ENCODE peak calls at places on chromosomes 16 and 17, in ten cellular contexts. One of them, this sample, is unnamed.

GRCh38 chr17:69828087-69828486 is 246.9 kb upstream of the KCNJ16 start:
- DNase-seq in tibial nerve: no peak
- DNase-seq in NCI-H524: no peak
- DNase-seq in T-helper 22 cell: no peak
- DNase-seq in neural progenitor cell: no peak
- DNase-seq in NCI-H1092: no peak
- DNase-seq in brain pericyte: no peak
- DNase-seq in activated CD4-positive, alpha-beta T cell treated with anti-CD3 and anti-CD28 coated beads, Interleukin-2, amount 50 U/mL, for 24 hours: no peak
- DNase-seq in psoas muscle: peak
- DNase-seq in HTR-8/SVneo: no peak
- DNase-seq in this sample: no peak

GRCh38 chr17:21028192-21028591 is 14.6 kb downstream of the USP22 start:
- DNase-seq in tibial nerve: no peak
- DNase-seq in NCI-H524: no peak
- DNase-seq in T-helper 22 cell: no peak
- DNase-seq in neural progenitor cell: no peak
- DNase-seq in NCI-H1092: no peak
- DNase-seq in brain pericyte: no peak
- DNase-seq in activated CD4-positive, alpha-beta T cell treated with anti-CD3 and anti-CD28 coated beads, Interleukin-2, amount 50 U/mL, for 24 hours: no peak
- DNase-seq in psoas muscle: no peak
- DNase-seq in HTR-8/SVneo: no peak
- DNase-seq in this sample: no peak

GRCh38 chr17:20026960-20027359 is 17.8 kb downstream of the SPECC1 start:
- DNase-seq in tibial nerve: no peak
- DNase-seq in NCI-H524: no peak
- DNase-seq in T-helper 22 cell: no peak
- DNase-seq in neural progenitor cell: no peak
- DNase-seq in NCI-H1092: no peak
- DNase-seq in brain pericyte: no peak
- DNase-seq in activated CD4-positive, alpha-beta T cell treated with anti-CD3 and anti-CD28 coated beads, Interleukin-2, amount 50 U/mL, for 24 hours: no peak
- DNase-seq in psoas muscle: no peak
- DNase-seq in HTR-8/SVneo: no peak
- DNase-seq in this sample: no peak

GRCh38 chr17:76053230-76054111 is 18.8 kb downstream of the SRP68 start:
- DNase-seq in tibial nerve: no peak
- DNase-seq in NCI-H524: no peak
- DNase-seq in T-helper 22 cell: no peak
- DNase-seq in neural progenitor cell: no peak
- DNase-seq in NCI-H1092: no peak
- DNase-seq in brain pericyte: no peak
- DNase-seq in activated CD4-positive, alpha-beta T cell treated with anti-CD3 and anti-CD28 coated beads, Interleukin-2, amount 50 U/mL, for 24 hours: no peak
- DNase-seq in psoas muscle: no peak
- DNase-seq in HTR-8/SVneo: peak
- DNase-seq in this sample: no peak

GRCh38 chr17:64319531-64319930 is 56.5 kb upstream of the TEX2 start:
- DNase-seq in tibial nerve: no peak
- DNase-seq in NCI-H524: no peak
- DNase-seq in T-helper 22 cell: no peak
- DNase-seq in neural progenitor cell: no peak
- DNase-seq in NCI-H1092: no peak
- DNase-seq in brain pericyte: no peak
- DNase-seq in activated CD4-positive, alpha-beta T cell treated with anti-CD3 and anti-CD28 coated beads, Interleukin-2, amount 50 U/mL, for 24 hours: no peak
- DNase-seq in psoas muscle: no peak
- DNase-seq in HTR-8/SVneo: no peak
- DNase-seq in this sample: no peak

GRCh38 chr17:77496831-77497577 is 356.2 kb downstream of the SEC14L1 start:
- DNase-seq in tibial nerve: no peak
- DNase-seq in NCI-H524: no peak
- DNase-seq in T-helper 22 cell: no peak
- DNase-seq in neural progenitor cell: no peak
- DNase-seq in NCI-H1092: no peak
- DNase-seq in brain pericyte: no peak
- DNase-seq in activated CD4-positive, alpha-beta T cell treated with anti-CD3 and anti-CD28 coated beads, Interleukin-2, amount 50 U/mL, for 24 hours: no peak
- DNase-seq in psoas muscle: peak
- DNase-seq in HTR-8/SVneo: no peak
- DNase-seq in this sample: no peak

GRCh38 chr16:8632675-8633182 is 11.2 kb downstream of the METTL22 start:
- DNase-seq in tibial nerve: peak
- DNase-seq in NCI-H524: no peak
- DNase-seq in T-helper 22 cell: no peak
- DNase-seq in neural progenitor cell: no peak
- DNase-seq in NCI-H1092: no peak
- DNase-seq in brain pericyte: no peak
- DNase-seq in activated CD4-positive, alpha-beta T cell treated with anti-CD3 and anti-CD28 coated beads, Interleukin-2, amount 50 U/mL, for 24 hours: no peak
- DNase-seq in psoas muscle: peak
- DNase-seq in HTR-8/SVneo: no peak
- DNase-seq in this sample: no peak

GRCh38 chr17:75542184-75542583 is 16.7 kb downstream of the LLGL2 start:
- DNase-seq in tibial nerve: no peak
- DNase-seq in NCI-H524: no peak
- DNase-seq in T-helper 22 cell: no peak
- DNase-seq in neural progenitor cell: no peak
- DNase-seq in NCI-H1092: no peak
- DNase-seq in brain pericyte: no peak
- DNase-seq in activated CD4-positive, alpha-beta T cell treated with anti-CD3 and anti-CD28 coated beads, Interleukin-2, amount 50 U/mL, for 24 hours: no peak
- DNase-seq in psoas muscle: no peak
- DNase-seq in HTR-8/SVneo: no peak
- DNase-seq in this sample: no peak

GRCh38 chr16:85583491-85584181 is 29.5 kb upstream of the GSE1 start:
- DNase-seq in tibial nerve: no peak
- DNase-seq in NCI-H524: no peak
- DNase-seq in T-helper 22 cell: no peak
- DNase-seq in neural progenitor cell: peak
- DNase-seq in NCI-H1092: no peak
- DNase-seq in brain pericyte: no peak
- DNase-seq in activated CD4-positive, alpha-beta T cell treated with anti-CD3 and anti-CD28 coated beads, Interleukin-2, amount 50 U/mL, for 24 hours: no peak
- DNase-seq in psoas muscle: no peak
- DNase-seq in HTR-8/SVneo: no peak
- DNase-seq in this sample: peak

GRCh38 chr17:78973792-78974520 is 5.8 kb downstream of the LGALS3BP start:
- DNase-seq in tibial nerve: no peak
- DNase-seq in NCI-H524: no peak
- DNase-seq in T-helper 22 cell: no peak
- DNase-seq in neural progenitor cell: no peak
- DNase-seq in NCI-H1092: no peak
- DNase-seq in brain pericyte: no peak
- DNase-seq in activated CD4-positive, alpha-beta T cell treated with anti-CD3 and anti-CD28 coated beads, Interleukin-2, amount 50 U/mL, for 24 hours: no peak
- DNase-seq in psoas muscle: no peak
- DNase-seq in HTR-8/SVneo: no peak
- DNase-seq in this sample: no peak

GRCh38 chr17:81396722-81397313 is 1.6 kb downstream of the BAHCC1 start:
- DNase-seq in tibial nerve: no peak
- DNase-seq in NCI-H524: peak
- DNase-seq in T-helper 22 cell: no peak
- DNase-seq in neural progenitor cell: peak
- DNase-seq in NCI-H1092: peak
- DNase-seq in brain pericyte: no peak
- DNase-seq in activated CD4-positive, alpha-beta T cell treated with anti-CD3 and anti-CD28 coated beads, Interleukin-2, amount 50 U/mL, for 24 hours: no peak
- DNase-seq in psoas muscle: peak
- DNase-seq in HTR-8/SVneo: no peak
- DNase-seq in this sample: peak

GRCh38 chr17:45221997-45222272 is 250 bp downstream of the FMNL1 start:
- DNase-seq in tibial nerve: no peak
- DNase-seq in NCI-H524: no peak
- DNase-seq in T-helper 22 cell: no peak
- DNase-seq in neural progenitor cell: peak
- DNase-seq in NCI-H1092: no peak
- DNase-seq in brain pericyte: no peak
- DNase-seq in activated CD4-positive, alpha-beta T cell treated with anti-CD3 and anti-CD28 coated beads, Interleukin-2, amount 50 U/mL, for 24 hours: no peak
- DNase-seq in psoas muscle: no peak
- DNase-seq in HTR-8/SVneo: no peak
- DNase-seq in this sample: no peak

GRCh38 chr16:1296688-1297412 is 12.6 kb upstream of the UBE2I start:
- DNase-seq in tibial nerve: no peak
- DNase-seq in NCI-H524: no peak
- DNase-seq in T-helper 22 cell: no peak
- DNase-seq in neural progenitor cell: no peak
- DNase-seq in NCI-H1092: no peak
- DNase-seq in brain pericyte: no peak
- DNase-seq in activated CD4-positive, alpha-beta T cell treated with anti-CD3 and anti-CD28 coated beads, Interleukin-2, amount 50 U/mL, for 24 hours: no peak
- DNase-seq in psoas muscle: no peak
- DNase-seq in HTR-8/SVneo: no peak
- DNase-seq in this sample: no peak

GRCh38 chr16:14418795-14419225 is 211.2 kb downstream of the PARN start:
- DNase-seq in tibial nerve: peak
- DNase-seq in NCI-H524: no peak
- DNase-seq in T-helper 22 cell: no peak
- DNase-seq in neural progenitor cell: no peak
- DNase-seq in NCI-H1092: no peak
- DNase-seq in brain pericyte: no peak
- DNase-seq in activated CD4-positive, alpha-beta T cell treated with anti-CD3 and anti-CD28 coated beads, Interleukin-2, amount 50 U/mL, for 24 hours: no peak
- DNase-seq in psoas muscle: no peak
- DNase-seq in HTR-8/SVneo: no peak
- DNase-seq in this sample: no peak

GRCh38 chr16:10536814-10537389 is 43.5 kb downstream of the EMP2 start:
- DNase-seq in tibial nerve: no peak
- DNase-seq in NCI-H524: no peak
- DNase-seq in T-helper 22 cell: no peak
- DNase-seq in neural progenitor cell: no peak
- DNase-seq in NCI-H1092: no peak
- DNase-seq in brain pericyte: no peak
- DNase-seq in activated CD4-positive, alpha-beta T cell treated with anti-CD3 and anti-CD28 coated beads, Interleukin-2, amount 50 U/mL, for 24 hours: no peak
- DNase-seq in psoas muscle: no peak
- DNase-seq in HTR-8/SVneo: no peak
- DNase-seq in this sample: no peak

GRCh38 chr17:59963738-59964454 is 644 bp downstream of the RNFT1 start:
- DNase-seq in tibial nerve: peak
- DNase-seq in NCI-H524: peak
- DNase-seq in T-helper 22 cell: peak
- DNase-seq in neural progenitor cell: peak
- DNase-seq in NCI-H1092: peak
- DNase-seq in brain pericyte: peak
- DNase-seq in activated CD4-positive, alpha-beta T cell treated with anti-CD3 and anti-CD28 coated beads, Interleukin-2, amount 50 U/mL, for 24 hours: peak
- DNase-seq in psoas muscle: peak
- DNase-seq in HTR-8/SVneo: peak
- DNase-seq in this sample: peak

GRCh38 chr17:79545251-79546005 is 65.4 kb downstream of the RBFOX3 start:
- DNase-seq in tibial nerve: no peak
- DNase-seq in NCI-H524: no peak
- DNase-seq in T-helper 22 cell: no peak
- DNase-seq in neural progenitor cell: no peak
- DNase-seq in NCI-H1092: no peak
- DNase-seq in brain pericyte: no peak
- DNase-seq in activated CD4-positive, alpha-beta T cell treated with anti-CD3 and anti-CD28 coated beads, Interleukin-2, amount 50 U/mL, for 24 hours: no peak
- DNase-seq in psoas muscle: no peak
- DNase-seq in HTR-8/SVneo: no peak
- DNase-seq in this sample: no peak

GRCh38 chr17:67422887-67423286 is 45.8 kb downstream of the PITPNC1 start:
- DNase-seq in tibial nerve: no peak
- DNase-seq in NCI-H524: no peak
- DNase-seq in T-helper 22 cell: no peak
- DNase-seq in neural progenitor cell: no peak
- DNase-seq in NCI-H1092: no peak
- DNase-seq in brain pericyte: no peak
- DNase-seq in activated CD4-positive, alpha-beta T cell treated with anti-CD3 and anti-CD28 coated beads, Interleukin-2, amount 50 U/mL, for 24 hours: no peak
- DNase-seq in psoas muscle: no peak
- DNase-seq in HTR-8/SVneo: no peak
- DNase-seq in this sample: no peak

GRCh38 chr16:70252355-70252988 is 732 bp upstream of the EXOSC6 start:
- DNase-seq in tibial nerve: no peak
- DNase-seq in NCI-H524: no peak
- DNase-seq in T-helper 22 cell: no peak
- DNase-seq in neural progenitor cell: peak
- DNase-seq in NCI-H1092: no peak
- DNase-seq in brain pericyte: no peak
- DNase-seq in activated CD4-positive, alpha-beta T cell treated with anti-CD3 and anti-CD28 coated beads, Interleukin-2, amount 50 U/mL, for 24 hours: no peak
- DNase-seq in psoas muscle: peak
- DNase-seq in HTR-8/SVneo: no peak
- DNase-seq in this sample: no peak

GRCh38 chr17:74270333-74270732 is 3.7 kb upstream of the DNAI2 start:
- DNase-seq in tibial nerve: no peak
- DNase-seq in NCI-H524: peak
- DNase-seq in T-helper 22 cell: no peak
- DNase-seq in neural progenitor cell: no peak
- DNase-seq in NCI-H1092: no peak
- DNase-seq in brain pericyte: no peak
- DNase-seq in activated CD4-positive, alpha-beta T cell treated with anti-CD3 and anti-CD28 coated beads, Interleukin-2, amount 50 U/mL, for 24 hours: no peak
- DNase-seq in psoas muscle: no peak
- DNase-seq in HTR-8/SVneo: no peak
- DNase-seq in this sample: no peak

GRCh38 chr16:5895137-5895536 is 797.5 kb upstream of the EEF2KMT start:
- DNase-seq in tibial nerve: no peak
- DNase-seq in NCI-H524: no peak
- DNase-seq in T-helper 22 cell: no peak
- DNase-seq in neural progenitor cell: no peak
- DNase-seq in NCI-H1092: no peak
- DNase-seq in brain pericyte: no peak
- DNase-seq in activated CD4-positive, alpha-beta T cell treated with anti-CD3 and anti-CD28 coated beads, Interleukin-2, amount 50 U/mL, for 24 hours: no peak
- DNase-seq in psoas muscle: no peak
- DNase-seq in HTR-8/SVneo: no peak
- DNase-seq in this sample: no peak

GRCh38 chr17:50690887-50691549 is 16.7 kb downstream of the ANKRD40 start:
- DNase-seq in tibial nerve: no peak
- DNase-seq in NCI-H524: no peak
- DNase-seq in T-helper 22 cell: no peak
- DNase-seq in neural progenitor cell: no peak
- DNase-seq in NCI-H1092: no peak
- DNase-seq in brain pericyte: no peak
- DNase-seq in activated CD4-positive, alpha-beta T cell treated with anti-CD3 and anti-CD28 coated beads, Interleukin-2, amount 50 U/mL, for 24 hours: no peak
- DNase-seq in psoas muscle: no peak
- DNase-seq in HTR-8/SVneo: no peak
- DNase-seq in this sample: no peak

This sample was measured in NCI-H1436.